ENCODE peak calls at places on chromosomes 13 and 19, in seven cellular contexts. H, V, P, A, C, M and E are unnamed samples.

GRCh38 chr19:56946164-56946563 is 105.6 kb upstream of the PEG3 start:
- DNase-seq in H (no peak), V (no peak), P (no peak), A (no peak), C (peak), M (no peak), E (no peak)

GRCh38 chr13:32175307-32175706 is 139.9 kb downstream of the ZAR1L start:
- DNase-seq in H (no peak), V (no peak), P (no peak), A (no peak), C (no peak), M (no peak), E (no peak)

GRCh38 chr19:28864024-28864503 is 348.9 kb downstream of the UQCRFS1 start:
- DNase-seq in H (no peak), V (no peak), P (no peak), A (no peak), C (no peak), M (no peak), E (no peak)

GRCh38 chr19:56837004-56837403 is 3.5 kb downstream of the PEG3 start:
- DNase-seq in H (no peak), V (no peak), P (peak), A (no peak), C (peak), M (no peak), E (no peak)

GRCh38 chr19:21947775-21948174 is 63.0 kb downstream of the ZNF208 start:
- DNase-seq in H (no peak), V (no peak), P (no peak), A (peak), C (no peak), M (no peak), E (no peak)

GRCh38 chr19:42023121-42023942 is 29.3 kb upstream of the ATP1A3 start:
- DNase-seq in H (peak), V (peak), P (peak), A (peak), C (no peak), M (no peak), E (no peak)

GRCh38 chr19:5172859-5173577 is 167.6 kb downstream of the PTPRS start:
- DNase-seq in H (no peak), V (peak), P (no peak), A (no peak), C (no peak), M (no peak), E (no peak)

GRCh38 chr19:46860846-46861690 is at the start of gene ARHGAP35:
- DNase-seq in H (peak), V (peak), P (no peak), A (peak), C (peak), M (no peak), E (peak)

GRCh38 chr19:51637362-51637978 is 7.3 kb upstream of the SIGLEC5 start:
- DNase-seq in H (no peak), V (peak), P (peak), A (no peak), C (no peak), M (no peak), E (no peak)

GRCh38 chr13:99992376-99992775 is 10.8 kb downstream of the ZIC2 start:
- DNase-seq in H (no peak), V (no peak), P (no peak), A (no peak), C (no peak), M (no peak), E (no peak)
- TF ChIP-seq EP300 in H (no peak), V (no peak), P (no peak), A (no peak), C (no peak), M (no peak), E (no peak)

GRCh38 chr13:48412100-48412556 is 785 bp downstream of the LPAR6 start:
- DNase-seq in H (no peak), V (no peak), P (no peak), A (no peak), C (no peak), M (no peak), E (no peak)

GRCh38 chr13:48411281-48412099 is 1.4 kb downstream of the LPAR6 start:
- DNase-seq in H (no peak), V (no peak), P (no peak), A (no peak), C (no peak), M (no peak), E (no peak)

GRCh38 chr13:48412881-48413351 is at the start of gene LPAR6:
- DNase-seq in H (no peak), V (no peak), P (peak), A (no peak), C (no peak), M (no peak), E (no peak)

GRCh38 chr13:48415516-48415915 is 2.6 kb upstream of the LPAR6 start:
- DNase-seq in H (no peak), V (no peak), P (no peak), A (no peak), C (no peak), M (no peak), E (no peak)

DNA sequence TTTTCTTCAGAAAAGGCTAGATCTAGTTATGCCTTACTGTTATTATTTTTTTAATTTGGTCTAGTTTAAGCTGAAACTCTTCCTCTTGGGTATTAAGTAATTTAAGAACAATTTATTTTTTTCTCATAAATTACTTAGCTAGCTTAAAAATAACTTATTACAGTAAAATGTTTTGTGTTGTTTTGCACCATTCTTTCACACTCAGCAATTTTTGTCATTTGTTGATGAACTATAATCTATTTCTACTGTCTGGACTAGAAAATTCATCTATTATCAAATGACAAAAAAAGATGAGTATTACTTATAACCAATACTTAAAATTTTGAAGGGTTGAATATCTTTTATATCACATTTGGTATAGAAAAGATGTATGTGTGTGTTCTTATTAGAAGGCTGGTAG is 1.6 kb upstream of the LPAR6 start:
- DNase-seq in H (no peak), V (no peak), P (no peak), A (no peak), C (no peak), M (no peak), E (no peak)
- H3K4me3 ChIP-seq in H (no peak), V (no peak), P (no peak), A (no peak), C (no peak), M (no peak), E (no peak)

DNA sequence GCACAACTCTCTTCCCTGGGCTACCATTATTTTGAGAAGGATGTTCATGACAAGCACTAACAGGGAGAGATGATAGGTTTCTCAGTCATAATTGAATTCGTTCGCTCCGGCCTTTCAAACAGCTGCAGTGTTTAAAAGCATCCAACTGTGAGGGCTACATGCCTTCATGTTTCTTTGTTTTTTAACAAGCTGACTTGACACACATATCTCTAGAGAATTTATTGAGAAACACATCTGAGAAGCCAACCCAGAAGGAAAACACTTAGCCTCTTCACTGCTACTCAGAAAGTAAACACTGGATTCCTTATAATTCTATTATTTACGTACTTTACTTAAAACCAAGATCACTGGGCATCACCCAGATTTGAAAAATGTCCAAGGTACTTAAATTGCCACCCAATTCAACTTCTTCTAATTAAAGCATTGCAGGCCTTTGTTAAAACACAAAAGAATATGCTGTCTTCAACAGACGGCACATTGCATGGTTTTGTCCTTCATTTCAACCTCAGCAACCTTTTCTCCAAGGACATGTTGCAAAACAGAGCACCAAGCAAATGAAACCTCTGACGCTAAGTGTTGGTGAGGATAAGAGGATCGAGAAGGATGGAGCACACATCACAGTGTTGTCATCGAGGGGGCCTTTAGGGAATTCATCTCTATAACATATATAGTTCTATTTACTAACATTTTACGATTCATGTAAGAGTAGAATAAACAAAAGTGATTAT is 75.8 kb downstream of the TBC1D4 start:
- DNase-seq in H (no peak), V (no peak), P (no peak), A (no peak), C (peak), M (no peak), E (no peak)
- TF ChIP-seq EP300 in H (no peak), V (no peak), P (no peak), A (no peak), C (no peak), M (no peak), E (no peak)

DNA sequence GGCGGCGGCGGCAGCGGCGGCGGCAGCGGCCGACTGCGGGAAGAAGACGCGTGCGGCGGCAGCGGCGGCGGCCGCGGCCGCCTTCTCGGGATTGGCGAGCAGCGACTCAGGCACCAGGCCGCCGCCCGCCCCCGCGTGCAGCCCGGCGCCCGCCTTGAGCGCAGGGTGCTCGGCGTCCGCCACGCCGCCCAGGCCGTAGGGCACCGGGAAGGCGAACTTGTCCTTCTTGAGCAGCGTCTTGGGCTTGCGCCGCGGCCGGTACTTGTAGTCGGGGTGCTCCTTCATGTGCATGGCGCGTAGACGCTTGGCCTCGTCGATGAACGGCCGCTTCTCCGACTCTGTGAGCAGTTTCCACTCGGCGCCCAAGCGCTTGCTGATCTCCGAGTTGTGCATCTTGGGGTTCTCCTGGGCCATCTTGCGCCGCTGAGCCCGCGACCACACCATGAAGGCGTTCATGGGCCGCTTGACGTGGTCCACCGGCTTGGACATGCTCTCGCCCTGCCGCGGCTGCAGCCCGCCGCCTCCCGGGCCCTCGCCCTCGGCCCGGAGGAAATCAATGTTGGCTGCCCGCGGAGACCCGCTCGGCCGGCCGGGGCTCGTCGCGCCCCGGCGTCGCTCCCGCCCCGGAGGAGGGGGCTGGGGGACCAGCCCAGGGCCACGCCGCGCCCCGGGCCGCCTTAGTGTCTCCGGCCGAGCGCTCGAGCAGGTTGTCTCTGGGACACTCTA is 621 bp downstream of the SOX21 start:
- DNase-seq in H (no peak), V (no peak), P (no peak), A (no peak), C (no peak), M (no peak), E (peak)
- H3K4me3 ChIP-seq in H (no peak), V (peak), P (no peak), A (peak), C (no peak), M (no peak), E (peak)

GRCh38 chr19:16338470-16339360 is 14.1 kb downstream of the KLF2 start:
- DNase-seq in H (peak), V (peak), P (peak), A (no peak), C (peak), M (no peak), E (no peak)
- TF ChIP-seq EP300 in H (no peak), V (no peak), P (no peak), A (no peak), C (no peak), M (no peak), E (no peak)

GRCh38 chr13:41668130-41668757 is 210.9 kb downstream of the RGCC start:
- DNase-seq in H (peak), V (peak), P (peak), A (no peak), C (peak), M (no peak), E (no peak)
- H3K4me3 ChIP-seq in H (no peak), V (no peak), P (no peak), A (no peak), C (no peak), M (no peak), E (no peak)

GRCh38 chr13:40444241-40444640 is 222.2 kb downstream of the FOXO1 start:
- DNase-seq in H (no peak), V (no peak), P (no peak), A (no peak), C (no peak), M (no peak), E (no peak)
- TF ChIP-seq EP300 in H (no peak), V (no peak), P (no peak), A (no peak), C (no peak), M (no peak), E (no peak)